ENCODE peak calls at places on chromosome 17, in seven cellular contexts. One of them, this sample, is unnamed.
A peak's percentile ranks its signal among the peaks of the same experiment; 100 is the strongest.

GRCh38 chr17:32383926-32384434 is 34.0 kb downstream of the ZNF207 start:
- DNase-seq in tibial nerve: no peak
- DNase-seq in tibial artery: no peak
- DNase-seq in left ventricle myocardium inferior: no peak
- DNase-seq in fibroblast of lung: no peak
- DNase-seq in breast epithelium: no peak
- DNase-seq in OCI-LY7: no peak
- DNase-seq in this sample: no peak

GRCh38 chr17:45388604-45389325 is 43.9 kb downstream of the ARHGAP27 start:
- DNase-seq in tibial nerve: no peak
- DNase-seq in tibial artery: no peak
- DNase-seq in left ventricle myocardium inferior: no peak
- DNase-seq in fibroblast of lung: peak; percentile 26
- DNase-seq in breast epithelium: no peak
- DNase-seq in OCI-LY7: no peak
- DNase-seq in this sample: no peak

GRCh38 chr17:39404542-39405378 is 3.3 kb upstream of the FBXL20 start:
- DNase-seq in tibial nerve: no peak
- DNase-seq in tibial artery: no peak
- DNase-seq in left ventricle myocardium inferior: no peak
- DNase-seq in fibroblast of lung: peak; percentile 87
- DNase-seq in breast epithelium: peak; percentile 19
- DNase-seq in OCI-LY7: no peak
- DNase-seq in this sample: no peak

GRCh38 chr17:58632324-58633314 is 59.2 kb downstream of the TEX14 start:
- DNase-seq in tibial nerve: no peak
- DNase-seq in tibial artery: no peak
- DNase-seq in left ventricle myocardium inferior: no peak
- DNase-seq in fibroblast of lung: no peak
- DNase-seq in breast epithelium: no peak
- DNase-seq in OCI-LY7: no peak
- DNase-seq in this sample: no peak

GRCh38 chr17:49521521-49522185 is 26.6 kb downstream of the NGFR start:
- DNase-seq in tibial nerve: no peak
- DNase-seq in tibial artery: no peak
- DNase-seq in left ventricle myocardium inferior: no peak
- DNase-seq in fibroblast of lung: no peak
- DNase-seq in breast epithelium: no peak
- DNase-seq in OCI-LY7: no peak
- DNase-seq in this sample: no peak

GRCh38 chr17:75500419-75501216 is 14.7 kb downstream of the CASKIN2 start:
- DNase-seq in tibial nerve: no peak
- DNase-seq in tibial artery: no peak
- DNase-seq in left ventricle myocardium inferior: no peak
- DNase-seq in fibroblast of lung: no peak
- DNase-seq in breast epithelium: no peak
- DNase-seq in OCI-LY7: no peak
- DNase-seq in this sample: no peak

GRCh38 chr17:66169839-66170238 is 22.1 kb downstream of the CEP112 start:
- DNase-seq in tibial nerve: no peak
- DNase-seq in tibial artery: no peak
- DNase-seq in left ventricle myocardium inferior: no peak
- DNase-seq in fibroblast of lung: no peak
- DNase-seq in breast epithelium: no peak
- DNase-seq in OCI-LY7: no peak
- DNase-seq in this sample: no peak

GRCh38 chr17:70378005-70378404 is 208.7 kb downstream of the KCNJ2 start:
- DNase-seq in tibial nerve: no peak
- DNase-seq in tibial artery: no peak
- DNase-seq in left ventricle myocardium inferior: no peak
- DNase-seq in fibroblast of lung: no peak
- DNase-seq in breast epithelium: no peak
- DNase-seq in OCI-LY7: no peak
- DNase-seq in this sample: no peak

GRCh38 chr17:44655983-44656700 is at the start of gene MEIOC:
- DNase-seq in tibial nerve: no peak
- DNase-seq in tibial artery: no peak
- DNase-seq in left ventricle myocardium inferior: no peak
- DNase-seq in fibroblast of lung: no peak
- DNase-seq in breast epithelium: no peak
- DNase-seq in OCI-LY7: peak; percentile 12
- DNase-seq in this sample: no peak

GRCh38 chr17:6498356-6498755 is 54.1 kb downstream of the PIMREG start:
- DNase-seq in tibial nerve: no peak
- DNase-seq in tibial artery: no peak
- DNase-seq in left ventricle myocardium inferior: no peak
- DNase-seq in fibroblast of lung: no peak
- DNase-seq in breast epithelium: peak; percentile 3
- DNase-seq in OCI-LY7: no peak
- DNase-seq in this sample: no peak

GRCh38 chr17:75113798-75114551 is 4.2 kb downstream of the ARMC7 start:
- DNase-seq in tibial nerve: peak; percentile 98
- DNase-seq in tibial artery: peak; percentile 92
- DNase-seq in left ventricle myocardium inferior: peak; percentile 86
- DNase-seq in fibroblast of lung: peak; percentile 94
- DNase-seq in breast epithelium: peak; percentile 91
- DNase-seq in OCI-LY7: peak; percentile 96
- DNase-seq in this sample: peak; percentile 85

GRCh38 chr17:3497101-3497500 is 21.3 kb downstream of the ASPA start:
- DNase-seq in tibial nerve: no peak
- DNase-seq in tibial artery: no peak
- DNase-seq in left ventricle myocardium inferior: no peak
- DNase-seq in fibroblast of lung: no peak
- DNase-seq in breast epithelium: no peak
- DNase-seq in OCI-LY7: no peak
- DNase-seq in this sample: no peak

GRCh38 chr17:31308372-31308905 is 5.4 kb downstream of the EVI2B start:
- DNase-seq in tibial nerve: no peak
- DNase-seq in tibial artery: no peak
- DNase-seq in left ventricle myocardium inferior: no peak
- DNase-seq in fibroblast of lung: no peak
- DNase-seq in breast epithelium: no peak
- DNase-seq in OCI-LY7: no peak
- DNase-seq in this sample: no peak

GRCh38 chr17:81959362-81960129 is 1.4 kb downstream of the NOTUM start:
- DNase-seq in tibial nerve: peak; percentile 50
- DNase-seq in tibial artery: no peak
- DNase-seq in left ventricle myocardium inferior: peak; percentile 75
- DNase-seq in fibroblast of lung: peak; percentile 39
- DNase-seq in breast epithelium: peak; percentile 74
- DNase-seq in OCI-LY7: peak; percentile 83
- DNase-seq in this sample: peak; percentile 84

GRCh38 chr17:61494325-61495160 is 42.3 kb downstream of the TBX4 start:
- DNase-seq in tibial nerve: no peak
- DNase-seq in tibial artery: no peak
- DNase-seq in left ventricle myocardium inferior: no peak
- DNase-seq in fibroblast of lung: no peak
- DNase-seq in breast epithelium: no peak
- DNase-seq in OCI-LY7: no peak
- DNase-seq in this sample: no peak

GRCh38 chr17:65346166-65346565 is 209.0 kb downstream of the RGS9 start:
- DNase-seq in tibial nerve: no peak
- DNase-seq in tibial artery: no peak
- DNase-seq in left ventricle myocardium inferior: no peak
- DNase-seq in fibroblast of lung: no peak
- DNase-seq in breast epithelium: no peak
- DNase-seq in OCI-LY7: no peak
- DNase-seq in this sample: no peak

GRCh38 chr17:40331743-40332641 is 23.0 kb downstream of the RARA start:
- DNase-seq in tibial nerve: peak; percentile 81
- DNase-seq in tibial artery: peak; percentile 98
- DNase-seq in left ventricle myocardium inferior: peak; percentile 93
- DNase-seq in fibroblast of lung: peak; percentile 82
- DNase-seq in breast epithelium: peak; percentile 94
- DNase-seq in OCI-LY7: no peak
- DNase-seq in this sample: no peak

GRCh38 chr17:11272191-11272590 is 31.2 kb downstream of the SHISA6 start:
- DNase-seq in tibial nerve: no peak
- DNase-seq in tibial artery: no peak
- DNase-seq in left ventricle myocardium inferior: no peak
- DNase-seq in fibroblast of lung: no peak
- DNase-seq in breast epithelium: no peak
- DNase-seq in OCI-LY7: no peak
- DNase-seq in this sample: no peak
- H3K9me3 ChIP-seq in tibial nerve: no peaks in the 10 kb centered on the region
- H3K9me3 ChIP-seq in tibial artery: no peaks in the 10 kb centered on the region
- H3K9me3 ChIP-seq in left ventricle myocardium inferior: no peaks in the 10 kb centered on the region
- H3K9me3 ChIP-seq in fibroblast of lung: no peaks in the 10 kb centered on the region
- H3K9me3 ChIP-seq in breast epithelium: peaks cover 8% of the 10 kb centered on the region
- H3K9me3 ChIP-seq in OCI-LY7: no peaks in the 10 kb centered on the region
- H3K9me3 ChIP-seq in this sample: no peaks in the 10 kb centered on the region

GRCh38 chr17:16121915-16122314 is 93.4 kb downstream of the NCOR1 start:
- DNase-seq in tibial nerve: no peak
- DNase-seq in tibial artery: no peak
- DNase-seq in left ventricle myocardium inferior: no peak
- DNase-seq in fibroblast of lung: no peak
- DNase-seq in breast epithelium: no peak
- DNase-seq in OCI-LY7: no peak
- DNase-seq in this sample: no peak

GRCh38 chr17:16123531-16123930 is 91.8 kb downstream of the NCOR1 start:
- DNase-seq in tibial nerve: no peak
- DNase-seq in tibial artery: no peak
- DNase-seq in left ventricle myocardium inferior: no peak
- DNase-seq in fibroblast of lung: no peak
- DNase-seq in breast epithelium: no peak
- DNase-seq in OCI-LY7: no peak
- DNase-seq in this sample: no peak

GRCh38 chr17:16122697-16123434 is 92.5 kb downstream of the NCOR1 start:
- DNase-seq in tibial nerve: no peak
- DNase-seq in tibial artery: no peak
- DNase-seq in left ventricle myocardium inferior: no peak
- DNase-seq in fibroblast of lung: no peak
- DNase-seq in breast epithelium: no peak
- DNase-seq in OCI-LY7: no peak
- DNase-seq in this sample: no peak

GRCh38 chr17:16117149-16117548 is 98.2 kb downstream of the NCOR1 start:
- DNase-seq in tibial nerve: no peak
- DNase-seq in tibial artery: no peak
- DNase-seq in left ventricle myocardium inferior: no peak
- DNase-seq in fibroblast of lung: no peak
- DNase-seq in breast epithelium: no peak
- DNase-seq in OCI-LY7: no peak
- DNase-seq in this sample: no peak

GRCh38 chr17:16120937-16121336 is 94.4 kb downstream of the NCOR1 start:
- DNase-seq in tibial nerve: no peak
- DNase-seq in tibial artery: no peak
- DNase-seq in left ventricle myocardium inferior: no peak
- DNase-seq in fibroblast of lung: no peak
- DNase-seq in breast epithelium: no peak
- DNase-seq in OCI-LY7: no peak
- DNase-seq in this sample: no peak
- H3K36me3 ChIP-seq in tibial nerve: no peaks in the 10 kb centered on the region
- H3K36me3 ChIP-seq in tibial artery: peaks cover 85% of the 10 kb centered on the region
- H3K36me3 ChIP-seq in left ventricle myocardium inferior: peaks cover 83% of the 10 kb centered on the region
- H3K36me3 ChIP-seq in fibroblast of lung: peaks cover 2% of the 10 kb centered on the region
- H3K36me3 ChIP-seq in breast epithelium: no peaks in the 10 kb centered on the region
- H3K36me3 ChIP-seq in OCI-LY7: peaks cover 79% of the 10 kb centered on the region
- H3K36me3 ChIP-seq in this sample: peaks cover 36% of the 10 kb centered on the region

GRCh38 chr17:22506861-22507260 is 814.5 kb downstream of the KCNJ18 start:
- DNase-seq in tibial nerve: no peak
- DNase-seq in tibial artery: no peak
- DNase-seq in left ventricle myocardium inferior: no peak
- DNase-seq in fibroblast of lung: no peak
- DNase-seq in breast epithelium: no peak
- DNase-seq in OCI-LY7: no peak
- DNase-seq in this sample: no peak
- H3K9me3 ChIP-seq in tibial nerve: no peaks in the 10 kb centered on the region
- H3K9me3 ChIP-seq in tibial artery: no peaks in the 10 kb centered on the region
- H3K9me3 ChIP-seq in left ventricle myocardium inferior: peaks cover 11% of the 10 kb centered on the region
- H3K9me3 ChIP-seq in fibroblast of lung: no peaks in the 10 kb centered on the region
- H3K9me3 ChIP-seq in breast epithelium: peaks cover 8% of the 10 kb centered on the region
- H3K9me3 ChIP-seq in OCI-LY7: no peaks in the 10 kb centered on the region
- H3K9me3 ChIP-seq in this sample: no peaks in the 10 kb centered on the region

GRCh38 chr17:37255434-37255833 is 120.4 kb upstream of the C17orf78 start:
- DNase-seq in tibial nerve: no peak
- DNase-seq in tibial artery: no peak
- DNase-seq in left ventricle myocardium inferior: no peak
- DNase-seq in fibroblast of lung: no peak
- DNase-seq in breast epithelium: no peak
- DNase-seq in OCI-LY7: no peak
- DNase-seq in this sample: no peak
- H3K36me3 ChIP-seq in tibial nerve: no peaks in the 10 kb centered on the region
- H3K36me3 ChIP-seq in tibial artery: peaks cover 53% of the 10 kb centered on the region
- H3K36me3 ChIP-seq in left ventricle myocardium inferior: peaks cover 46% of the 10 kb centered on the region
- H3K36me3 ChIP-seq in fibroblast of lung: peaks cover 1% of the 10 kb centered on the region
- H3K36me3 ChIP-seq in breast epithelium: no peaks in the 10 kb centered on the region
- H3K36me3 ChIP-seq in OCI-LY7: peaks cover 64% of the 10 kb centered on the region
- H3K36me3 ChIP-seq in this sample: peaks cover 5% of the 10 kb centered on the region

GRCh38 chr17:57580055-57580739 is 164.9 kb downstream of the CCDC182 start:
- DNase-seq in tibial nerve: no peak
- DNase-seq in tibial artery: no peak
- DNase-seq in left ventricle myocardium inferior: no peak
- DNase-seq in fibroblast of lung: no peak
- DNase-seq in breast epithelium: no peak
- DNase-seq in OCI-LY7: no peak
- DNase-seq in this sample: no peak
- H3K9me3 ChIP-seq in tibial nerve: no peaks in the 10 kb centered on the region
- H3K9me3 ChIP-seq in tibial artery: no peaks in the 10 kb centered on the region
- H3K9me3 ChIP-seq in left ventricle myocardium inferior: no peaks in the 10 kb centered on the region
- H3K9me3 ChIP-seq in fibroblast of lung: no peaks in the 10 kb centered on the region
- H3K9me3 ChIP-seq in breast epithelium: no peaks in the 10 kb centered on the region
- H3K9me3 ChIP-seq in OCI-LY7: no peaks in the 10 kb centered on the region
- H3K9me3 ChIP-seq in this sample: no peaks in the 10 kb centered on the region

GRCh38 chr17:78692460-78693010 is 89.5 kb downstream of the CYTH1 start:
- DNase-seq in tibial nerve: no peak
- DNase-seq in tibial artery: no peak
- DNase-seq in left ventricle myocardium inferior: no peak
- DNase-seq in fibroblast of lung: no peak
- DNase-seq in breast epithelium: no peak
- DNase-seq in OCI-LY7: no peak
- DNase-seq in this sample: no peak
- H3K36me3 ChIP-seq in tibial nerve: no peaks in the 10 kb centered on the region
- H3K36me3 ChIP-seq in tibial artery: peaks cover 79% of the 10 kb centered on the region
- H3K36me3 ChIP-seq in left ventricle myocardium inferior: peaks cover 87% of the 10 kb centered on the region
- H3K36me3 ChIP-seq in fibroblast of lung: peaks cover 2% of the 10 kb centered on the region
- H3K36me3 ChIP-seq in breast epithelium: no peaks in the 10 kb centered on the region
- H3K36me3 ChIP-seq in OCI-LY7: peaks cover 91% of the 10 kb centered on the region
- H3K36me3 ChIP-seq in this sample: peaks cover 79% of the 10 kb centered on the region